ENCODE peak calls at places on chromosomes 3 and 15, in nine cellular contexts. R is GM03348, W is T follicular helper cell, H is cardiac fibroblast, I is posterior cingulate gyrus, V is GM10248, B is smooth muscle cell of the brain vasculature, X is NCI-H2171 treated with DMSO at 0.1 percent for 48 hours, E is AG04450. S is an unnamed sample.

GRCh38 chr3:58352624-58353023 is 19.9 kb downstream of the PXK start:
- DNase-seq in I (no peak), W (no peak), X (no peak), V (no peak), B (no peak), H (no peak), R (no peak), E (no peak), S (no peak)

GRCh38 chr15:78944669-78945407 is at the start of gene CTSH:
- DNase-seq in R (peak), I (peak), X (peak), W (peak), V (peak), E (no peak), B (no peak), H (peak), S (peak)

GRCh38 chr15:58448331-58448730 is 16.5 kb downstream of the LIPC start:
- DNase-seq in V (no peak), X (no peak), B (no peak), H (no peak), W (no peak), R (no peak), I (no peak), E (no peak), S (no peak)

GRCh38 chr15:77440378-77440999 is 19.8 kb downstream of the HMG20A start:
- DNase-seq in E (no peak), V (peak), X (no peak), H (peak), R (peak), B (no peak), I (no peak), W (no peak), S (no peak)

GRCh38 chr3:124467980-124468902 is 262.0 kb upstream of the UMPS start:
- DNase-seq in X (peak), R (peak), B (peak), W (no peak), E (no peak), H (peak), V (peak), I (peak), S (peak)

GRCh38 chr15:42178056-42178455 is 21.6 kb upstream of the PLA2G4F start:
- DNase-seq in W (no peak), I (no peak), X (no peak), E (no peak), R (no peak), V (no peak), H (no peak), B (no peak), S (no peak)

GRCh38 chr3:183253364-183253960 is 409 bp downstream of the B3GNT5 start:
- DNase-seq in I (no peak), R (peak), X (peak), E (peak), B (no peak), H (peak), W (no peak), V (peak), S (no peak)

GRCh38 chr15:88646951-88647350 is 8.1 kb downstream of the ISG20 start:
- DNase-seq in V (no peak), X (no peak), E (no peak), B (no peak), I (no peak), W (no peak), R (no peak), H (no peak), S (no peak)

GRCh38 chr15:31442203-31443090 is 115.8 kb downstream of the KLF13 start:
- DNase-seq in B (no peak), X (peak), E (peak), W (no peak), R (peak), V (no peak), H (peak), I (no peak), S (no peak)

GRCh38 chr3:179957264-179957845 is 79.4 kb downstream of the PEX5L start:
- DNase-seq in B (no peak), I (no peak), E (no peak), H (no peak), R (no peak), X (peak), W (no peak), V (no peak), S (no peak)

GRCh38 chr3:113825090-113825489 is 13.5 kb upstream of the GRAMD1C start:
- DNase-seq in I (no peak), E (no peak), W (no peak), V (peak), H (peak), B (no peak), R (peak), X (peak), S (no peak)

GRCh38 chr15:98075441-98075840 is 114.9 kb downstream of the ARRDC4 start:
- DNase-seq in W (no peak), E (no peak), H (no peak), X (no peak), I (no peak), B (no peak), V (no peak), R (no peak), S (no peak)

GRCh38 chr3:179268400-179269051 is 17.6 kb upstream of the KCNMB3 start:
- DNase-seq in H (no peak), V (no peak), E (no peak), R (no peak), B (no peak), X (no peak), W (no peak), I (no peak), S (no peak)

GRCh38 chr3:28575748-28576589 is 227.3 kb upstream of the AZI2 start:
- DNase-seq in V (peak), R (peak), B (no peak), W (no peak), X (peak), E (no peak), H (peak), I (no peak), S (peak)

GRCh38 chr15:48868549-48868948 is 9.4 kb upstream of the EID1 start:
- DNase-seq in W (no peak), V (no peak), H (peak), B (no peak), R (peak), I (no peak), E (no peak), X (no peak), S (no peak)

GRCh38 chr3:75192065-75192658 is 472.0 kb upstream of the FRG2C start:
- DNase-seq in X (peak), R (peak), W (peak), H (peak), V (peak), B (peak), I (no peak), E (no peak), S (peak)

GRCh38 chr15:95302809-95303208 is 1027.7 kb upstream of the NR2F2 start:
- DNase-seq in E (no peak), B (no peak), W (no peak), I (no peak), R (no peak), V (no peak), X (no peak), H (no peak), S (no peak)

GRCh38 chr15:70512772-70513362 is 250.5 kb downstream of the UACA start:
- DNase-seq in V (peak), B (no peak), R (peak), H (peak), X (peak), E (no peak), I (no peak), W (peak), S (no peak)

GRCh38 chr15:37059051-37059450 is 41.3 kb downstream of the MEIS2 start:
- DNase-seq in V (no peak), W (no peak), X (no peak), R (peak), H (peak), B (no peak), I (no peak), E (peak), S (no peak)

GRCh38 chr15:78388865-78389264 is 48.7 kb downstream of the CRABP1 start:
- DNase-seq in V (no peak), H (no peak), I (no peak), X (no peak), R (no peak), B (no peak), E (no peak), W (no peak), S (no peak)

GRCh38 chr15:37101634-37102314 is 1.4 kb upstream of the MEIS2 start:
- DNase-seq in H (peak), V (peak), W (no peak), R (peak), B (no peak), E (no peak), I (peak), X (peak), S (peak)

GRCh38 chr15:52922871-52923270 is 132.7 kb upstream of the ONECUT1 start:
- DNase-seq in H (no peak), V (no peak), I (no peak), E (no peak), W (no peak), R (no peak), X (no peak), B (no peak), S (no peak)

GRCh38 chr15:43102181-43102580 is 3.7 kb downstream of the UBR1 start:
- DNase-seq in I (no peak), B (no peak), H (no peak), X (no peak), V (no peak), R (no peak), E (no peak), W (no peak), S (no peak)

GRCh38 chr3:43071313-43071893 is 34.5 kb downstream of the POMGNT2 start:
- DNase-seq in R (no peak), W (no peak), X (no peak), V (no peak), H (peak), E (no peak), B (no peak), I (no peak), S (no peak)

GRCh38 chr15:41848595-41848994 is 9.9 kb downstream of the PLA2G4B start:
- DNase-seq in I (no peak), X (no peak), R (no peak), V (no peak), E (no peak), H (no peak), W (no peak), B (no peak), S (no peak)

GRCh38 chr3:186207515-186207914 is 98.6 kb upstream of the ETV5 start:
- DNase-seq in H (no peak), V (no peak), E (no peak), R (no peak), B (no peak), I (no peak), X (no peak), W (no peak), S (no peak)

S was measured in hippocampal formation.